ENCODE peak calls at places on chromosomes 3 and 15, in four cellular contexts. S is HepG2, V is fibroblast of lung, R is HCT116. I is an unnamed sample.

GRCh38 chr15:33729648-33730047 is 238.6 kb upstream of the CHRM5 start:
- DNase-seq in S (peak), V (peak), R (peak), I (no peak)

GRCh38 chr15:38598749-38599148 is 34.1 kb upstream of the RASGRP1 start:
- DNase-seq in S (no peak), V (no peak), R (no peak), I (no peak)

GRCh38 chr15:98713585-98714001 is 65.3 kb downstream of the IGF1R start:
- DNase-seq in S (no peak), V (peak), R (no peak), I (no peak)

GRCh38 chr15:90780916-90781315 is 63.8 kb downstream of the BLM start:
- DNase-seq in S (no peak), V (no peak), R (no peak), I (no peak)

GRCh38 chr3:193553606-193554005 is 1.1 kb downstream of the ATP13A4 start:
- DNase-seq in S (no peak), V (no peak), R (no peak), I (no peak)

GRCh38 chr15:62269504-62269903 is 104.4 kb upstream of the C2CD4B start:
- DNase-seq in S (no peak), V (no peak), R (no peak), I (no peak)

GRCh38 chr3:5017953-5018531 is 38.8 kb downstream of the BHLHE40 start:
- DNase-seq in S (no peak), V (peak), R (no peak), I (no peak)

GRCh38 chr15:61530769-61531168 is 301.7 kb upstream of the RORA start:
- DNase-seq in S (no peak), V (no peak), R (no peak), I (no peak)

GRCh38 chr3:104763007-104763406 is 603.7 kb upstream of the ALCAM start:
- DNase-seq in S (no peak), V (peak), R (no peak), I (no peak)

GRCh38 chr3:45947361-45947760 is 4.1 kb downstream of the CXCR6 start:
- DNase-seq in S (no peak), V (no peak), R (no peak), I (no peak)

GRCh38 chr3:124559650-124560405 is 170.4 kb upstream of the UMPS start:
- DNase-seq in S (peak), V (peak), R (peak), I (no peak)

GRCh38 chr3:18396428-18396827 is 28.7 kb downstream of the SATB1 start:
- DNase-seq in S (no peak), V (no peak), R (no peak), I (no peak)

GRCh38 chr3:56764904-56765445 is 36.8 kb downstream of the ARHGEF3 start:
- DNase-seq in S (no peak), V (no peak), R (no peak), I (no peak)

GRCh38 chr3:194986208-194987043 is 284.5 kb downstream of the XXYLT1 start:
- DNase-seq in S (peak), V (peak), R (no peak), I (no peak)

GRCh38 chr15:70615435-70616310 is 147.7 kb downstream of the UACA start:
- DNase-seq in S (no peak), V (no peak), R (no peak), I (no peak)

GRCh38 chr3:133983126-133983525 is 46.6 kb downstream of the SLCO2A1 start:
- DNase-seq in S (no peak), V (no peak), R (no peak), I (no peak)

GRCh38 chr3:58487140-58487886 is 4.6 kb upstream of the KCTD6 start:
- DNase-seq in S (no peak), V (peak), R (peak), I (no peak)

GRCh38 chr3:167163580-167163979 is 216.5 kb downstream of the ZBBX start:
- DNase-seq in S (no peak), V (no peak), R (no peak), I (no peak)

GRCh38 chr3:43285644-43286043 is 696 bp upstream of the SNRK start:
- DNase-seq in S (no peak), V (no peak), R (no peak), I (no peak)

GRCh38 chr3:43287514-43287913 is 1.2 kb downstream of the SNRK start:
- DNase-seq in S (no peak), V (peak), R (no peak), I (no peak)

GRCh38 chr3:43288366-43288765 is 2.0 kb downstream of the SNRK start:
- DNase-seq in S (no peak), V (peak), R (no peak), I (no peak)

GRCh38 chr3:43286886-43287301 is 554 bp downstream of the SNRK start:
- DNase-seq in S (no peak), V (peak), R (no peak), I (no peak)

DNA sequence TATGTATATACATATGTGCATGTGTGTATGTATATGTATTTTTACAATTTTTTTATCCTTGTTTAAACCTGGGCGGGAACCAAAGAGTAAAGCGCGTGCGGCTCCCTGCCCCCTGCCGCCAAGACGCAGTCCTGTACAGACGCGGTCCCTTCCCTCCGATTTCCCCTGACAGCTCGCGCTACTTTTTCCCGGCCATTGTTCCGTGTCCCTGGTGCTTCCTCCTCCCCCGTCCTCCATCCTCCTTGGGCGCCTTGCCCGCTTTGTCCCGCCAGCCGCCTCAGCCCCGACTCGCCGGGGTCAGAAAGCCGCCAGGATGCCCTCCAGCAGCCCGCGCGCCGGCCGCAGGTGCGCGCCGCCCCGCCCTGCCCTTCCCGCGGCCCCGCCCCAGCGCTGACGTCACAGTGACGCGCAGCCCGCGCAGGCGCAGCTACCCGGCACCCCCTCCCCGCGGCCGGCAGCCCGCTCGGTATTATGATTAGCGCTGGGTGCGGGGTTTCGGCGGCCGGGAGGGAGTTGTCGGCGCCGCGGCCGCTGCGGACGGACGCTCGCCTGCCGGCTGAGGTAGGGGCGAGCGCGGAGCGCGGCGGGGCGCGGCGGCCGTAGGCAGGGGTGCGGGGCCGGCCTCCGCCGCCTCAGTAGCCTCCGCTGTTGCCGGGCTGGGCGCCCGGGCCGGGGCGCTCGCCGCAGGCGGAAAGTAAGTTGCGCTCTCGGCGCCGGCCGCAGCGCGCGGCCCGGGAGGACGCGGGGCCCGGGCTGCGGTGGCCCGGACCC is at the start of gene SNRK:
- DNase-seq in S (peak), V (peak), R (peak), I (peak)
- TF ChIP-seq CTCF in S (peak), V (no peak), R (no peak), I (no peak)

DNA sequence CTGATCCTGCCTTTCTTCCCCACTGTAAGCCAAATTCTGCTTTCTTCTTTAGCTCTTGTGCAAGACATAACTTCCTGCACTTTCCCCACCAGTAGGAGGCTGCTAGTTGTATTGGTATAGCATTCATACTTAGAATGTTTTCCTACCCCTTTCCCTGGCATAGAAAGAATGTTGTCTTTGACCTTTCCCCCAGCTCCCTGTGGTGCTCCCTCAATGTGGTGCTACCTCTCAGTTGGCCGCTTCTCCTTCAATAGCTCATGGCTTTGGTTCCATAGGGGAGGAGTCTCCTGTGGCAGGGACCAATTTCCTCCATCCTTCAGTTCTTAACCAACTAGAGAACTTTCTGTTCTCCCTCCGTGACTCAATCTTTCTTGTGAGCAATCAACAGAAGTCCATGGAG is 67.5 kb upstream of the AKAP13 start:
- DNase-seq in S (peak), V (peak), R (no peak), I (no peak)
- TF ChIP-seq CTCF in S (peak), V (peak), R (no peak), I (no peak)

GRCh38 chr15:78284758-78285157 is 14.7 kb downstream of the SKIC8 start:
- DNase-seq in S (no peak), V (no peak), R (no peak), I (no peak)
- TF ChIP-seq CTCF in S (peak), V (no peak), R (peak), I (no peak)

GRCh38 chr3:36792342-36792741 is 28.0 kb upstream of the DCLK3 start:
- DNase-seq in S (peak), V (peak), R (peak), I (no peak)
- TF ChIP-seq CTCF in S (peak), V (no peak), R (peak), I (no peak)